ENCODE peak calls at places on chromosomes 13 and 19, in eight cellular contexts. One of them, this sample, is unnamed.

GRCh38 chr13:20461860-20462532 is 63.7 kb downstream of the CRYL1 start:
- DNase-seq in thoracic aorta: no peak
- DNase-seq in skeletal muscle cell: no peak
- DNase-seq in Karpas-422: no peak
- DNase-seq in brain microvascular endothelial cell: no peak
- DNase-seq in DMS153: no peak
- DNase-seq in LHCN-M2: no peak
- DNase-seq in occipital lobe: no peak
- DNase-seq in this sample: no peak

GRCh38 chr13:48891586-48891985 is 84.1 kb upstream of the FNDC3A start:
- DNase-seq in thoracic aorta: no peak
- DNase-seq in skeletal muscle cell: peak; percentile 80
- DNase-seq in Karpas-422: no peak
- DNase-seq in brain microvascular endothelial cell: peak; percentile 84
- DNase-seq in DMS153: no peak
- DNase-seq in LHCN-M2: peak; percentile 90
- DNase-seq in occipital lobe: no peak
- DNase-seq in this sample: no peak

GRCh38 chr19:35760711-35761349 is 2.9 kb downstream of the PROSER3 start:
- DNase-seq in thoracic aorta: no peak
- DNase-seq in skeletal muscle cell: no peak
- DNase-seq in Karpas-422: no peak
- DNase-seq in brain microvascular endothelial cell: no peak
- DNase-seq in DMS153: no peak
- DNase-seq in LHCN-M2: peak; percentile 47
- DNase-seq in occipital lobe: no peak
- DNase-seq in this sample: no peak

GRCh38 chr13:113591750-113592149 is 7.2 kb downstream of the TFDP1 start:
- DNase-seq in thoracic aorta: no peak
- DNase-seq in skeletal muscle cell: no peak
- DNase-seq in Karpas-422: no peak
- DNase-seq in brain microvascular endothelial cell: no peak
- DNase-seq in DMS153: no peak
- DNase-seq in LHCN-M2: no peak
- DNase-seq in occipital lobe: no peak
- DNase-seq in this sample: no peak

GRCh38 chr19:48321372-48321621 is 4.1 kb upstream of the EMP3 start:
- DNase-seq in thoracic aorta: peak; percentile 91
- DNase-seq in skeletal muscle cell: peak; percentile 75
- DNase-seq in Karpas-422: peak; percentile 98
- DNase-seq in brain microvascular endothelial cell: peak; percentile 92
- DNase-seq in DMS153: peak; percentile 95
- DNase-seq in LHCN-M2: peak; percentile 26
- DNase-seq in occipital lobe: peak; percentile 54
- DNase-seq in this sample: no peak

GRCh38 chr13:38542601-38543000 is 144.3 kb upstream of the FREM2 start:
- DNase-seq in thoracic aorta: no peak
- DNase-seq in skeletal muscle cell: no peak
- DNase-seq in Karpas-422: no peak
- DNase-seq in brain microvascular endothelial cell: no peak
- DNase-seq in DMS153: no peak
- DNase-seq in LHCN-M2: peak; percentile 57
- DNase-seq in occipital lobe: no peak
- DNase-seq in this sample: no peak

GRCh38 chr19:51552608-51552995 is 18.5 kb upstream of the ZNF175 start:
- DNase-seq in thoracic aorta: no peak
- DNase-seq in skeletal muscle cell: no peak
- DNase-seq in Karpas-422: no peak
- DNase-seq in brain microvascular endothelial cell: no peak
- DNase-seq in DMS153: no peak
- DNase-seq in LHCN-M2: no peak
- DNase-seq in occipital lobe: no peak
- DNase-seq in this sample: no peak

GRCh38 chr13:95714142-95714832 is 37.3 kb downstream of the DNAJC3 start:
- DNase-seq in thoracic aorta: no peak
- DNase-seq in skeletal muscle cell: peak; percentile 53
- DNase-seq in Karpas-422: no peak
- DNase-seq in brain microvascular endothelial cell: peak; percentile 12
- DNase-seq in DMS153: no peak
- DNase-seq in LHCN-M2: peak; percentile 83
- DNase-seq in occipital lobe: no peak
- DNase-seq in this sample: peak; percentile 26

GRCh38 chr13:77372275-77372674 is 45.4 kb upstream of the MYCBP2 start:
- DNase-seq in thoracic aorta: no peak
- DNase-seq in skeletal muscle cell: peak; percentile 9
- DNase-seq in Karpas-422: no peak
- DNase-seq in brain microvascular endothelial cell: no peak
- DNase-seq in DMS153: no peak
- DNase-seq in LHCN-M2: peak; percentile 34
- DNase-seq in occipital lobe: no peak
- DNase-seq in this sample: no peak

GRCh38 chr13:43230989-43231388 is 207.6 kb downstream of the DNAJC15 start:
- DNase-seq in thoracic aorta: no peak
- DNase-seq in skeletal muscle cell: no peak
- DNase-seq in Karpas-422: no peak
- DNase-seq in brain microvascular endothelial cell: no peak
- DNase-seq in DMS153: no peak
- DNase-seq in LHCN-M2: peak; percentile 10
- DNase-seq in occipital lobe: no peak
- DNase-seq in this sample: no peak

GRCh38 chr19:48102870-48103751 is 7.5 kb downstream of the PLA2G4C start:
- DNase-seq in thoracic aorta: no peak
- DNase-seq in skeletal muscle cell: no peak
- DNase-seq in Karpas-422: peak; percentile 82
- DNase-seq in brain microvascular endothelial cell: peak; percentile 31
- DNase-seq in DMS153: no peak
- DNase-seq in LHCN-M2: peak; percentile 40
- DNase-seq in occipital lobe: no peak
- DNase-seq in this sample: no peak

GRCh38 chr13:111020021-111020420 is 95.1 kb upstream of the ARHGEF7 start:
- DNase-seq in thoracic aorta: no peak
- DNase-seq in skeletal muscle cell: no peak
- DNase-seq in Karpas-422: no peak
- DNase-seq in brain microvascular endothelial cell: no peak
- DNase-seq in DMS153: no peak
- DNase-seq in LHCN-M2: no peak
- DNase-seq in occipital lobe: no peak
- DNase-seq in this sample: no peak

GRCh38 chr19:3398900-3399278 is 32.5 kb downstream of the NFIC start:
- DNase-seq in thoracic aorta: no peak
- DNase-seq in skeletal muscle cell: no peak
- DNase-seq in Karpas-422: no peak
- DNase-seq in brain microvascular endothelial cell: no peak
- DNase-seq in DMS153: no peak
- DNase-seq in LHCN-M2: no peak
- DNase-seq in occipital lobe: no peak
- DNase-seq in this sample: no peak

GRCh38 chr19:2274937-2275535 is 6.9 kb downstream of the PEAK3 start:
- DNase-seq in thoracic aorta: no peak
- DNase-seq in skeletal muscle cell: no peak
- DNase-seq in Karpas-422: peak; percentile 69
- DNase-seq in brain microvascular endothelial cell: peak; percentile 70
- DNase-seq in DMS153: no peak
- DNase-seq in LHCN-M2: peak; percentile 65
- DNase-seq in occipital lobe: peak; percentile 49
- DNase-seq in this sample: no peak

GRCh38 chr19:16739546-16739945 is 19.9 kb downstream of the NWD1 start:
- DNase-seq in thoracic aorta: no peak
- DNase-seq in skeletal muscle cell: no peak
- DNase-seq in Karpas-422: peak; percentile 44
- DNase-seq in brain microvascular endothelial cell: peak; percentile 7
- DNase-seq in DMS153: no peak
- DNase-seq in LHCN-M2: peak; percentile 7
- DNase-seq in occipital lobe: no peak
- DNase-seq in this sample: no peak

GRCh38 chr19:45153339-45154063 is 7.3 kb downstream of the NKPD1 start:
- DNase-seq in thoracic aorta: no peak
- DNase-seq in skeletal muscle cell: no peak
- DNase-seq in Karpas-422: no peak
- DNase-seq in brain microvascular endothelial cell: no peak
- DNase-seq in DMS153: no peak
- DNase-seq in LHCN-M2: no peak
- DNase-seq in occipital lobe: peak; percentile 46
- DNase-seq in this sample: no peak

GRCh38 chr19:51136891-51137551 is 5.1 kb upstream of the SIGLEC7 start:
- DNase-seq in thoracic aorta: no peak
- DNase-seq in skeletal muscle cell: no peak
- DNase-seq in Karpas-422: no peak
- DNase-seq in brain microvascular endothelial cell: no peak
- DNase-seq in DMS153: no peak
- DNase-seq in LHCN-M2: no peak
- DNase-seq in occipital lobe: no peak
- DNase-seq in this sample: no peak

GRCh38 chr19:19587776-19588175 is 30.7 kb downstream of the PBX4 start:
- DNase-seq in thoracic aorta: no peak
- DNase-seq in skeletal muscle cell: no peak
- DNase-seq in Karpas-422: no peak
- DNase-seq in brain microvascular endothelial cell: no peak
- DNase-seq in DMS153: no peak
- DNase-seq in LHCN-M2: no peak
- DNase-seq in occipital lobe: no peak
- DNase-seq in this sample: no peak

GRCh38 chr19:4323692-4324091 is 14.9 kb downstream of the STAP2 start:
- DNase-seq in thoracic aorta: no peak
- DNase-seq in skeletal muscle cell: no peak
- DNase-seq in Karpas-422: no peak
- DNase-seq in brain microvascular endothelial cell: no peak
- DNase-seq in DMS153: no peak
- DNase-seq in LHCN-M2: no peak
- DNase-seq in occipital lobe: no peak
- DNase-seq in this sample: no peak

GRCh38 chr19:5968431-5969373 is 9.2 kb downstream of the RANBP3 start:
- DNase-seq in thoracic aorta: no peak
- DNase-seq in skeletal muscle cell: no peak
- DNase-seq in Karpas-422: peak; percentile 48
- DNase-seq in brain microvascular endothelial cell: no peak
- DNase-seq in DMS153: peak; percentile 36
- DNase-seq in LHCN-M2: no peak
- DNase-seq in occipital lobe: no peak
- DNase-seq in this sample: no peak

GRCh38 chr13:72931311-72931710 is 127.5 kb upstream of the KLF5 start:
- DNase-seq in thoracic aorta: no peak
- DNase-seq in skeletal muscle cell: no peak
- DNase-seq in Karpas-422: no peak
- DNase-seq in brain microvascular endothelial cell: no peak
- DNase-seq in DMS153: no peak
- DNase-seq in LHCN-M2: no peak
- DNase-seq in occipital lobe: no peak
- DNase-seq in this sample: no peak

GRCh38 chr13:21683034-21683733 is 12.3 kb downstream of the FGF9 start:
- DNase-seq in thoracic aorta: no peak
- DNase-seq in skeletal muscle cell: no peak
- DNase-seq in Karpas-422: no peak
- DNase-seq in brain microvascular endothelial cell: peak; percentile 29
- DNase-seq in DMS153: no peak
- DNase-seq in LHCN-M2: peak; percentile 85
- DNase-seq in occipital lobe: no peak
- DNase-seq in this sample: peak; percentile 67

GRCh38 chr19:55479451-55480230 is 3.2 kb downstream of the ZNF628 start:
- DNase-seq in thoracic aorta: no peak
- DNase-seq in skeletal muscle cell: no peak
- DNase-seq in Karpas-422: no peak
- DNase-seq in brain microvascular endothelial cell: no peak
- DNase-seq in DMS153: no peak
- DNase-seq in LHCN-M2: no peak
- DNase-seq in occipital lobe: no peak
- DNase-seq in this sample: no peak

GRCh38 chr13:42392706-42393572 is 121.0 kb downstream of the AKAP11 start:
- DNase-seq in thoracic aorta: no peak
- DNase-seq in skeletal muscle cell: no peak
- DNase-seq in Karpas-422: no peak
- DNase-seq in brain microvascular endothelial cell: no peak
- DNase-seq in DMS153: no peak
- DNase-seq in LHCN-M2: peak; percentile 7
- DNase-seq in occipital lobe: no peak
- DNase-seq in this sample: no peak

GRCh38 chr13:40292108-40292507 is 374.3 kb downstream of the FOXO1 start:
- DNase-seq in thoracic aorta: no peak
- DNase-seq in skeletal muscle cell: no peak
- DNase-seq in Karpas-422: no peak
- DNase-seq in brain microvascular endothelial cell: no peak
- DNase-seq in DMS153: no peak
- DNase-seq in LHCN-M2: no peak
- DNase-seq in occipital lobe: no peak
- DNase-seq in this sample: no peak

GRCh38 chr19:54795763-54796162 is 7.6 kb upstream of the KIR2DL4 start:
- DNase-seq in thoracic aorta: no peak
- DNase-seq in skeletal muscle cell: no peak
- DNase-seq in Karpas-422: peak; percentile 40
- DNase-seq in brain microvascular endothelial cell: no peak
- DNase-seq in DMS153: no peak
- DNase-seq in LHCN-M2: no peak
- DNase-seq in occipital lobe: no peak
- DNase-seq in this sample: no peak

GRCh38 chr13:98089826-98090225 is 53.1 kb upstream of the FARP1 start:
- DNase-seq in thoracic aorta: no peak
- DNase-seq in skeletal muscle cell: no peak
- DNase-seq in Karpas-422: no peak
- DNase-seq in brain microvascular endothelial cell: no peak
- DNase-seq in DMS153: no peak
- DNase-seq in LHCN-M2: no peak
- DNase-seq in occipital lobe: no peak
- DNase-seq in this sample: no peak

GRCh38 chr13:30341815-30342570 is 34.6 kb upstream of the KATNAL1 start:
- DNase-seq in thoracic aorta: peak; percentile 61
- DNase-seq in skeletal muscle cell: peak; percentile 89
- DNase-seq in Karpas-422: no peak
- DNase-seq in brain microvascular endothelial cell: peak; percentile 90
- DNase-seq in DMS153: no peak
- DNase-seq in LHCN-M2: peak; percentile 66
- DNase-seq in occipital lobe: peak; percentile 25
- DNase-seq in this sample: peak; percentile 75

GRCh38 chr13:111480976-111481375 is 160.5 kb downstream of the TEX29 start:
- DNase-seq in thoracic aorta: no peak
- DNase-seq in skeletal muscle cell: no peak
- DNase-seq in Karpas-422: no peak
- DNase-seq in brain microvascular endothelial cell: no peak
- DNase-seq in DMS153: peak; percentile 94
- DNase-seq in LHCN-M2: no peak
- DNase-seq in occipital lobe: no peak
- DNase-seq in this sample: no peak

This sample was measured in non-pigmented ciliary epithelial cell.